ENCODE peak calls at places on chromosomes 7 and 10, in five cellular contexts. One of them, this sample, is unnamed.
A peak's percentile ranks its signal among the peaks of the same experiment; 100 is the strongest.

GRCh38 chr7:89771003-89771636 is 383.1 kb upstream of the STEAP1 start:
- DNase-seq in endodermal cell: no peak
- DNase-seq in natural killer cell: no peak
- DNase-seq in GM12865: no peak
- DNase-seq in AG04450: no peak
- DNase-seq in this sample: no peak

GRCh38 chr7:44914992-44915607 is 29.8 kb upstream of the PURB start:
- DNase-seq in endodermal cell: no peak
- DNase-seq in AG04450: no peak
- DNase-seq in GM12865: peak; percentile 59
- DNase-seq in natural killer cell: no peak
- DNase-seq in this sample: no peak

GRCh38 chr7:36514289-36515243 is 124.9 kb downstream of the ANLN start:
- DNase-seq in GM12865: no peak
- DNase-seq in endodermal cell: peak; percentile 8
- DNase-seq in natural killer cell: no peak
- DNase-seq in AG04450: no peak
- DNase-seq in this sample: no peak

GRCh38 chr7:31047282-31047681 is 4.8 kb upstream of the ADCYAP1R1 start:
- DNase-seq in natural killer cell: no peak
- DNase-seq in AG04450: no peak
- DNase-seq in endodermal cell: no peak
- DNase-seq in GM12865: no peak
- DNase-seq in this sample: no peak

GRCh38 chr7:44408596-44408995 is 81.9 kb downstream of the NUDCD3 start:
- DNase-seq in natural killer cell: no peak
- DNase-seq in GM12865: no peak
- DNase-seq in endodermal cell: peak; percentile 71
- DNase-seq in AG04450: no peak
- DNase-seq in this sample: no peak

GRCh38 chr10:122050316-122050715 is 61.4 kb downstream of the TACC2 start:
- DNase-seq in GM12865: no peak
- DNase-seq in endodermal cell: no peak
- DNase-seq in natural killer cell: no peak
- DNase-seq in AG04450: no peak
- DNase-seq in this sample: no peak

GRCh38 chr7:141189231-141189630 is 115.4 kb downstream of the TMEM178B start:
- DNase-seq in GM12865: no peak
- DNase-seq in endodermal cell: no peak
- DNase-seq in natural killer cell: no peak
- DNase-seq in AG04450: no peak
- DNase-seq in this sample: no peak

GRCh38 chr7:157620616-157621015 is 283.8 kb downstream of the DNAJB6 start:
- DNase-seq in AG04450: no peak
- DNase-seq in GM12865: no peak
- DNase-seq in natural killer cell: no peak
- DNase-seq in endodermal cell: no peak
- DNase-seq in this sample: no peak

GRCh38 chr7:32879460-32879859 is 12.1 kb downstream of the KBTBD2 start:
- DNase-seq in natural killer cell: no peak
- DNase-seq in GM12865: no peak
- DNase-seq in endodermal cell: no peak
- DNase-seq in AG04450: no peak
- DNase-seq in this sample: no peak

GRCh38 chr10:3484306-3485187 is 300.5 kb downstream of the KLF6 start:
- DNase-seq in GM12865: peak; percentile 89
- DNase-seq in endodermal cell: no peak
- DNase-seq in natural killer cell: no peak
- DNase-seq in AG04450: no peak
- DNase-seq in this sample: no peak
- TF ChIP-seq CTCF in GM12865: no peak
- TF ChIP-seq CTCF in endodermal cell: no peak
- TF ChIP-seq CTCF in natural killer cell: no peak
- TF ChIP-seq CTCF in AG04450: no peak
- TF ChIP-seq CTCF in this sample: no peak

DNA sequence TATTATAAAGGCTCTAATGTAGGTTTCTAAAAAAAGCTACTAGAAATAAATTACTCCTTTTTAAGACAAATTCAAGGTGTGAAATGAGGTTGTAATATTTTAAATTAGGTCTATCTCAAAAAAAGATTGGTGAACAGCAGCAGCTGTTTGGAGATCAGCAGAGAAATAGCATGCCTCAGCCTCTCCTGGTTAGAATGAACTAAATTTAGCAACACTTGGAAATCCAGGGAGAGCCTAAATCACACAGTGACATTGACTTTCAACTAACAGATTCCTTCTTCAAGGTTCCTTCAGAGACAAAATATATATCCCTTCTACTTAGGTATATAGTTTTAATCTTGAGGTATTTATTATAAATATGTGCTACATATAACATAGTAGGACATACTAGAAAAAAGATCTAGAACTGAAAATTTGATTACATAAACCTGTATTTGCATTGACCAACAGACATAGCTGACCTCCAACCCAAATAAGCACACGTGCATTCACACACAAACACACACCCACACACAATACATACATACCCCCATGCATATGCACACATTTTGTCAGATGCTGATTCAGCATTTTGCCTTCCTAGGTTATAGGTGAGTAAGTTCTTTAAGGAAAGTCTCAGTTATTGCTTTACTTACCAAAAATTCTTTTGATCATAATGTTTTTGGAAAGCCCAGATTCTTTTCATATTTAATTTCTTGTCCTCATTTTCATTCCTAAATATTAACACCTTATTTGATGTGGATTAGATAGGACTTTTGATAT is 47.3 kb downstream of the DGKB start:
- DNase-seq in AG04450: no peak
- DNase-seq in endodermal cell: no peak
- DNase-seq in natural killer cell: no peak
- DNase-seq in GM12865: no peak
- DNase-seq in this sample: no peak
- TF ChIP-seq CTCF in AG04450: no peak
- TF ChIP-seq CTCF in endodermal cell: no peak
- TF ChIP-seq CTCF in natural killer cell: no peak
- TF ChIP-seq CTCF in GM12865: no peak
- TF ChIP-seq CTCF in this sample: no peak

DNA sequence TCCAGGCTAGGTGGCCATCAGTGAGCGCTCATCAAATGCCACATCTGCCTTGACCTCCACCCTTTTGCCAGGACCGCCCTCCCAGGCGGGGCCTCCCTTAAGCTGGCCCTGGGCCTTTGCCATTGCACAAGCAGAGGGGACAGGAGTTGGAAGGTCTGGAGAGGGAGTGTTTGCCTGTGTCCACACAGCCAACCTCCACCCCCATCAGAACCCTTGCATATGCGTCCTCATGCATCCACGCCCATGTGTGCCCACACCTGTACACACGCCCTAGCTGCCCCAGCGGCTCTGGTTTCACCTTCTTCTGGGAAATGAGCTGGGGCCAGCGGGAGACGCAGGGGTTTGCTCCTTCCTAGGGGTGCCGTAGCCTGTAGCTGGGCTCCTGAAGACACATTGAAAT is 64.0 kb downstream of the NEURL1 start:
- DNase-seq in GM12865: no peak
- DNase-seq in endodermal cell: no peak
- DNase-seq in natural killer cell: no peak
- DNase-seq in AG04450: no peak
- DNase-seq in this sample: no peak
- TF ChIP-seq CTCF in GM12865: no peak
- TF ChIP-seq CTCF in endodermal cell: no peak
- TF ChIP-seq CTCF in natural killer cell: no peak
- TF ChIP-seq CTCF in AG04450: no peak
- TF ChIP-seq CTCF in this sample: no peak

GRCh38 chr10:103834436-103835095 is 20.8 kb downstream of the SH3PXD2A start:
- DNase-seq in endodermal cell: peak; percentile 49
- DNase-seq in GM12865: no peak
- DNase-seq in natural killer cell: no peak
- DNase-seq in AG04450: no peak
- DNase-seq in this sample: no peak
- TF ChIP-seq CTCF in endodermal cell: no peak
- TF ChIP-seq CTCF in GM12865: no peak
- TF ChIP-seq CTCF in natural killer cell: no peak
- TF ChIP-seq CTCF in AG04450: no peak
- TF ChIP-seq CTCF in this sample: no peak

DNA sequence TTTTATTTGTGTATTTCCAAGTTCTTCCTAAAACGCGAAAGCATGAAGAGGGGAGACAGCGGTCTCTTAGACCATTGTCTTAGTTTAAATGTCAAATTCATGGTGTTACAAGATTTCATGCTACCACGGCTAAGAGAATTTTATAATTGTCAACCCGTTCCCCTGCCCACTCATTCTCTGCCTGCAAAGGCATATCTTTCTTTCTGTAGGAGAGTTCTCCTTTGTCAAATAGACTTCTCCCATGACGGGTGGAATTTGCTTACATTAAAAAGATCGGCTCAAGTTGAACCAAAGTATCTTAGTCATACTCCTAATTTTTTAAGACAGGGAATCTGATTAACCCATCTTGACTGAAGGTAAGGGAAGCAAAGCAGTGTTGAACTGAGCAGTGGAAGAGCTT is 539.2 kb downstream of the REEP3 start:
- DNase-seq in GM12865: no peak
- DNase-seq in AG04450: no peak
- DNase-seq in endodermal cell: no peak
- DNase-seq in natural killer cell: no peak
- DNase-seq in this sample: no peak
- TF ChIP-seq CTCF in GM12865: no peak
- TF ChIP-seq CTCF in AG04450: no peak
- TF ChIP-seq CTCF in endodermal cell: no peak
- TF ChIP-seq CTCF in natural killer cell: no peak
- TF ChIP-seq CTCF in this sample: no peak

GRCh38 chr10:89701238-89702120 is at the start of gene KIF20B:
- DNase-seq in natural killer cell: peak; percentile 93
- DNase-seq in endodermal cell: peak; percentile 99
- DNase-seq in GM12865: peak; percentile 98
- DNase-seq in AG04450: peak; percentile 88
- DNase-seq in this sample: peak; percentile 96
- TF ChIP-seq CTCF in natural killer cell: no peak
- TF ChIP-seq CTCF in endodermal cell: peak; percentile 31
- TF ChIP-seq CTCF in GM12865: peak; percentile 19
- TF ChIP-seq CTCF in AG04450: peak; percentile 45
- TF ChIP-seq CTCF in this sample: no peak

DNA sequence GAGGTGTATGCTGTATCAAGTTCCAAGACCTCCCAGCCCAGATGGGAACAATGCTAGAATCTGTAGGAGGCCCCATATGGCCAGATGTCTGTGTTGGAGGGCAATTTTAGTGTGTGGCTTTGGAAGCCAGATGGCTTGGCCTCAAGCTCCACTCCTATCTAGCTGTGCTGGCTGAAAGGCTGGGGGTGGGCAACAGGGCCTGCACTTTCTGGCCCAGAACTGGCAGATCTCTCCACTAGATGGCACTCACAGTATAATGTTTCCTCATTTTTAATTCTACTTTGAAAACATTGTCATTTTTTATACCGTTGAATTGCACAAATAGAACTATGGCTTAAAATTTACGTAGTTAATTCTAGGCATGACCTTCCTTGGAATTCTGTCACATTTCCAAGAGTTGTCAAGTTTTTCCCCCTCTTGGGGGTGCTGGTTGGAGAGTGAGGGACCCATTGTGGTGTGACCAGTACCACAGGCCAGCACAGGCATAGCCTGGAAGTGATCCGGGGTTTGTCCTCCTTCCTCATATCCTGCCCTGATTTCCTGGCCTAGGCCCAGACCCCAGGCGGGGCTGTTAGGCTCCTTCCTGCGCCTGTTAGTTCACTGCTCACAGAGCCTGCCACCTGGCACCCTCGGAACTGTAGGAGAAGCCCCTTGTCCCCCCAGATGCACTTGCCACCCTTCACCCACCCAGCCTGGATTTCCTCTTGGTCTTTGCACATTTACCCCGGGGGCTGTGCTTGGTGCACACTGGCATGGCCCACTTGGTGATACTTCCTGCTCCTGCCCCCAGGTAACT is 52.9 kb downstream of the ARHGAP22 start:
- DNase-seq in AG04450: peak; percentile 29
- DNase-seq in endodermal cell: peak; percentile 76
- DNase-seq in natural killer cell: no peak
- DNase-seq in GM12865: peak; percentile 54
- DNase-seq in this sample: peak; percentile 69
- TF ChIP-seq CTCF in AG04450: peak; percentile 74
- TF ChIP-seq CTCF in endodermal cell: peak; percentile 90
- TF ChIP-seq CTCF in natural killer cell: peak; percentile 22
- TF ChIP-seq CTCF in GM12865: peak; percentile 67
- TF ChIP-seq CTCF in this sample: peak; percentile 85

GRCh38 chr10:79126351-79126750 is 57.6 kb downstream of the ZMIZ1 start:
- DNase-seq in GM12865: no peak
- DNase-seq in natural killer cell: no peak
- DNase-seq in endodermal cell: no peak
- DNase-seq in AG04450: no peak
- DNase-seq in this sample: no peak

GRCh38 chr10:79127151-79127961 is 58.6 kb downstream of the ZMIZ1 start:
- DNase-seq in endodermal cell: peak; percentile 86
- DNase-seq in AG04450: no peak
- DNase-seq in GM12865: no peak
- DNase-seq in natural killer cell: no peak
- DNase-seq in this sample: no peak

GRCh38 chr10:79125092-79125491 is 56.3 kb downstream of the ZMIZ1 start:
- DNase-seq in endodermal cell: no peak
- DNase-seq in natural killer cell: no peak
- DNase-seq in GM12865: no peak
- DNase-seq in AG04450: no peak
- DNase-seq in this sample: peak; percentile 57

GRCh38 chr10:79124066-79124465 is 55.3 kb downstream of the ZMIZ1 start:
- DNase-seq in natural killer cell: no peak
- DNase-seq in GM12865: no peak
- DNase-seq in AG04450: no peak
- DNase-seq in endodermal cell: no peak
- DNase-seq in this sample: no peak

GRCh38 chr10:79123547-79123963 is 54.8 kb downstream of the ZMIZ1 start:
- DNase-seq in GM12865: no peak
- DNase-seq in AG04450: no peak
- DNase-seq in endodermal cell: no peak
- DNase-seq in natural killer cell: no peak
- DNase-seq in this sample: no peak
- TF ChIP-seq CTCF in GM12865: no peak
- TF ChIP-seq CTCF in AG04450: no peak
- TF ChIP-seq CTCF in endodermal cell: no peak
- TF ChIP-seq CTCF in natural killer cell: no peak
- TF ChIP-seq CTCF in this sample: no peak

GRCh38 chr10:106424076-106424475 is 740.4 kb downstream of the SORCS1 start:
- DNase-seq in natural killer cell: no peak
- DNase-seq in endodermal cell: no peak
- DNase-seq in AG04450: peak; percentile 67
- DNase-seq in GM12865: no peak
- DNase-seq in this sample: no peak

GRCh38 chr10:106424981-106425380 is 739.5 kb downstream of the SORCS1 start:
- DNase-seq in AG04450: no peak
- DNase-seq in natural killer cell: no peak
- DNase-seq in endodermal cell: no peak
- DNase-seq in GM12865: no peak
- DNase-seq in this sample: no peak
- TF ChIP-seq CTCF in AG04450: no peak
- TF ChIP-seq CTCF in natural killer cell: no peak
- TF ChIP-seq CTCF in endodermal cell: no peak
- TF ChIP-seq CTCF in GM12865: no peak
- TF ChIP-seq CTCF in this sample: no peak

DNA sequence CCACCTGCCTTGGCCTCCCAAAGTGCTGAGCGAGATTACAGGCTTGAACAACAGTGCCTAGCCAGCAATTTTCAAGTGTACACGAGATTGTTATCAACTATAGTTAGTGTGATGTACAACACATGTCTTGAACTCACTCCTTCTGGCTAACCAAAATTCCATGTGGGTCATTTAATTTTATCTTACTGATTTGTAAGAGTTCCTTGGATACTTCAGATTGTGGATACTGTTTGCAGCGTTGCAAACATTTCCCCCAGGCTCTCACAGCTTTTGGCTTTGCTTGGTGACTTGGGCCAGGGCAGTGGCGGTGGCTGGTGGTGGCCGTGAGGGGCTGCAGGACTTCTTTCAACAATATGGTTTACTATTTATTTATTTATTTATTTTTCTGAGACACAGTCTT is 8.5 kb upstream of the TMEM270 start:
- DNase-seq in GM12865: no peak
- DNase-seq in endodermal cell: no peak
- DNase-seq in natural killer cell: no peak
- DNase-seq in AG04450: no peak
- DNase-seq in this sample: no peak
- TF ChIP-seq CTCF in GM12865: no peak
- TF ChIP-seq CTCF in endodermal cell: peak; percentile 41
- TF ChIP-seq CTCF in natural killer cell: no peak
- TF ChIP-seq CTCF in AG04450: no peak
- TF ChIP-seq CTCF in this sample: no peak